ENCODE peak calls at places on chromosomes 13 and 19, in seven cellular contexts. B is mesenchymal stem cell; Q is mesendoderm; P is aorta; N is epithelial cell of esophagus; E is astrocyte of the cerebellum; R is effector memory CD4-positive, alpha-beta T cell. X is an unnamed sample.

GRCh38 chr19:19468424-19469050 is 46.8 kb downstream of the TSSK6 start:
- DNase-seq in B (peak), Q (no peak), P (no peak), N (no peak), E (no peak), R (no peak), X (no peak)

GRCh38 chr19:55778331-55778730 is 9.4 kb downstream of the RFPL4AL1 start:
- DNase-seq in B (no peak), Q (no peak), P (no peak), N (no peak), E (no peak), R (no peak), X (no peak)

GRCh38 chr19:51690359-51691121 is 2.6 kb upstream of the SPACA6 start:
- DNase-seq in B (peak), Q (peak), P (peak), N (peak), E (no peak), R (peak), X (no peak)

GRCh38 chr13:101579291-101579802 is 126.9 kb downstream of the ITGBL1 start:
- DNase-seq in B (peak), Q (no peak), P (no peak), N (peak), E (peak), R (no peak), X (no peak)

GRCh38 chr13:51797664-51798488 is 6.1 kb downstream of the DHRS12 start:
- DNase-seq in B (peak), Q (peak), P (no peak), N (peak), E (peak), R (peak), X (peak)

GRCh38 chr19:30664358-30665058 is 292.3 kb downstream of the ZNF536 start:
- DNase-seq in B (no peak), Q (peak), P (no peak), N (peak), E (no peak), R (no peak), X (no peak)

GRCh38 chr13:113646376-113646775 is 11.6 kb downstream of the ATP4B start:
- DNase-seq in B (no peak), Q (no peak), P (peak), N (no peak), E (no peak), R (no peak), X (no peak)

GRCh38 chr19:38243279-38243673 is 12.9 kb downstream of the PPP1R14A start:
- DNase-seq in B (no peak), Q (no peak), P (no peak), N (no peak), E (no peak), R (no peak), X (no peak)

GRCh38 chr13:88005188-88005587 is 334.0 kb downstream of the SLITRK5 start:
- DNase-seq in B (no peak), Q (no peak), P (no peak), N (peak), E (no peak), R (no peak), X (no peak)

GRCh38 chr13:94384217-94384905 is 95.1 kb downstream of the DCT start:
- DNase-seq in B (no peak), Q (no peak), P (no peak), N (no peak), E (no peak), R (no peak), X (no peak)

DNA sequence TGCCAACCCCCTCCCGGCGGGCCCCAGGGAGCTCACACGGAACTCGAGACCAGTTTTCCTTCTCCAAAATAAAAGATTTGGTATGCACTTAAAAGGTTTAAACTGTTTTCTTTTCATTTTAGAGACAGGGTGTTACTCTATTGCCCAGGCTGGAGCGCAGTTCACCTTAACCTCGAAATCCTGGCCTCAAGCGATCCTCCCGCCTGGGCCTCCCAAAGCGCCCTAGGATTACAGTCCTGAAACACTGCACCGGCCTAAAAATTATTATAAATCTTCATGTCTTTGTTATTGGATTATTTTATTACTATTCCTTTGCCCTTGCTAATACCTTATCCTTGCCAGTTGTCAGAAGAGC is 553 bp upstream of the SLC7A1 start:
- DNase-seq in B (no peak), Q (no peak), P (no peak), N (no peak), E (no peak), R (no peak), X (no peak)
- H3K4me3 ChIP-seq in B (peak), Q (no peak), P (peak), N (peak), E (peak), R (peak), X (peak)

DNA sequence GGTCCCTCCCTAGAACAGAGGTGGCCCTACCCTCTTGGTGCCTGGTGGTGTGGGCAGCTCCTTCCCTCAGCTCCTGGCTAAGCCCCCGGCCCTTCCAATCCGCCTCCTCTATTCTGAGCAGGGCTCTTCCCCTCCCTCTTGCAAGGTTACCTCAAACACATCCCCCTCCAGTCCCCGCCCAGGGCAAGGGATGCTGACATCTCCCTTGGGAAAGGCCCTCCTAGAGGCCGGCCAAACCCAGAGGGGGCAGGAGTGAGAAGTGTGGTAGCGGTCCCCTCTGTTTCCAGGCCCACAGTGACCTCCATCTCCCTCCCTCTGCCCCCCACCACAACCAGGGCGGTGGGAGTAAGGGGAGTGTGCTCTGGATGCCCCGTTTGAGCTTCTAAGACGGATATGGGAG is 2.5 kb downstream of the LINGO3 start:
- DNase-seq in B (no peak), Q (no peak), P (no peak), N (no peak), E (no peak), R (no peak), X (no peak)
- H3K4me3 ChIP-seq in B (no peak), Q (no peak), P (no peak), N (no peak), E (no peak), R (no peak), X (no peak)

GRCh38 chr19:17109962-17110598 is 34.5 kb downstream of the MYO9B start:
- DNase-seq in B (no peak), Q (no peak), P (peak), N (no peak), E (no peak), R (no peak), X (no peak)
- H3K4me3 ChIP-seq in B (no peak), Q (no peak), P (no peak), N (no peak), E (no peak), R (no peak), X (no peak)

GRCh38 chr19:52992109-52993004 is 21.4 kb upstream of the ERVV-1 start:
- DNase-seq in B (peak), Q (peak), P (peak), N (no peak), E (no peak), R (no peak), X (no peak)
- H3K4me3 ChIP-seq in B (peak), Q (peak), P (peak), N (peak), E (peak), R (peak), X (no peak)

GRCh38 chr19:54069482-54069881 is 5.8 kb upstream of the VSTM1 start:
- DNase-seq in B (no peak), Q (no peak), P (no peak), N (no peak), E (no peak), R (no peak), X (no peak)
- H3K4me3 ChIP-seq in B (no peak), Q (no peak), P (no peak), N (no peak), E (no peak), R (no peak), X (no peak)

GRCh38 chr19:6728346-6728745 is 7.9 kb upstream of the C3 start:
- DNase-seq in B (no peak), Q (no peak), P (peak), N (no peak), E (no peak), R (no peak), X (no peak)
- H3K4me3 ChIP-seq in B (no peak), Q (no peak), P (no peak), N (no peak), E (no peak), R (no peak), X (no peak)

DNA sequence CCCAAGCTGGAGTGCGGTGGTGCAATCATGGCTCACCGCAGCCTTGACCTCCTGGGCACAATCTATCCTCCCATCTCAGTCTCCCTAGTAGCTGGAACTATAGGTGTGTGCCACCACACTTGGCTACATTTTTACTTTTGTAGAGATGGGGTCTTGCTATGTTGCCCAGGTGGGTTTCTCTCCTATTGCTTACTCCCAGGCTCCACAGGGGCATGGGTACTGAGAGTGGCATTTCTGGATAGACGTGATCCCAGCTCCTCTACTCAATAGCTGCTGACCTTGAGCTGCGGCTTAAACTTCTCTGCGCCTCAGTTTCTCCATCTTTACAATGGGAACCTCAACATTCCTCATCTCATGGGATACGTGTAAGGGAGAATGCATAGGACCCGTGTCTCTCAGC is 11.6 kb downstream of the MVB12A start:
- DNase-seq in B (no peak), Q (no peak), P (no peak), N (no peak), E (no peak), R (no peak), X (no peak)
- H3K4me3 ChIP-seq in B (no peak), Q (no peak), P (no peak), N (no peak), E (no peak), R (no peak), X (no peak)

X was measured in Jurkat, Clone E6-1.